ENCODE peak calls at places on chromosomes 1 and 21, in ten cellular contexts. V, I, L, G, B, D, Q, A, M and U are unnamed samples.

GRCh38 chr1:241817331-241817792 is 30.6 kb upstream of the EXO1 start:
- DNase-seq in L (no peak), V (no peak), A (no peak), M (peak; percentile 94), I (no peak), Q (no peak), B (peak; percentile 60), G (no peak), D (no peak), U (no peak)

GRCh38 chr1:90835661-90836344 is 118.7 kb upstream of the BARHL2 start:
- DNase-seq in I (peak; percentile 60), V (no peak), D (no peak), Q (no peak), L (no peak), G (no peak), A (no peak), B (no peak), M (no peak), U (no peak)

GRCh38 chr21:30436986-30437385 is 3.1 kb upstream of the KRTAP15-1 start:
- DNase-seq in B (no peak), M (no peak), I (no peak), Q (no peak), D (no peak), G (no peak), A (no peak), V (no peak), L (no peak), U (no peak)

GRCh38 chr1:35707253-35708178 is 11.2 kb downstream of the C1orf216 start:
- DNase-seq in I (no peak), B (no peak), M (no peak), L (no peak), D (peak; percentile 18), G (peak; percentile 77), A (peak; percentile 28), V (peak; percentile 11), Q (peak; percentile 12), U (no peak)

GRCh38 chr1:229786974-229787610 is 161.0 kb downstream of the URB2 start:
- DNase-seq in G (no peak), V (no peak), Q (no peak), I (no peak), D (no peak), A (no peak), B (no peak), L (no peak), M (peak; percentile 12), U (no peak)

GRCh38 chr1:155979525-155980343 is 1.4 kb upstream of the ARHGEF2 start:
- DNase-seq in D (no peak), M (no peak), I (no peak), A (no peak), Q (no peak), B (no peak), V (no peak), L (peak; percentile 42), G (no peak), U (no peak)

GRCh38 chr21:14243877-14244276 is 27.9 kb downstream of the RBM11 start:
- DNase-seq in M (no peak), I (no peak), G (no peak), V (no peak), L (no peak), A (no peak), D (no peak), B (no peak), Q (no peak), U (no peak)

GRCh38 chr1:208126108-208126507 is 118.1 kb downstream of the PLXNA2 start:
- DNase-seq in B (no peak), G (no peak), Q (no peak), L (no peak), M (no peak), I (no peak), A (no peak), D (no peak), V (no peak), U (no peak)

GRCh38 chr1:146016891-146017290 is 4.6 kb downstream of the HJV start:
- DNase-seq in G (no peak), L (no peak), D (no peak), M (no peak), A (no peak), I (no peak), B (no peak), Q (no peak), V (no peak), U (no peak)

GRCh38 chr1:6005276-6005917 is 13.2 kb upstream of the NPHP4 start:
- DNase-seq in B (no peak), D (no peak), M (no peak), Q (no peak), A (no peak), V (no peak), G (no peak), I (peak; percentile 34), L (no peak), U (no peak)

GRCh38 chr1:158185770-158186705 is 5.3 kb downstream of the CD1D start:
- DNase-seq in G (peak; percentile 36), L (no peak), Q (peak; percentile 11), B (no peak), M (peak; percentile 49), A (no peak), V (no peak), D (no peak), I (no peak), U (no peak)

GRCh38 chr1:180842052-180842451 is 70.6 kb upstream of the KIAA1614 start:
- DNase-seq in A (no peak), L (peak; percentile 9), I (no peak), Q (peak; percentile 18), G (peak; percentile 67), D (no peak), M (peak; percentile 83), V (no peak), B (no peak), U (no peak)

GRCh38 chr1:121417289-121417955 is 232.6 kb downstream of the SRGAP2C start:
- DNase-seq in L (peak; percentile 18), M (peak; percentile 21), D (no peak), G (no peak), B (no peak), V (no peak), Q (no peak), A (peak; percentile 17), I (no peak), U (no peak)

GRCh38 chr1:60069691-60070090 is 3.9 kb downstream of the C1orf87 start:
- DNase-seq in A (no peak), V (no peak), M (no peak), G (no peak), D (no peak), I (no peak), L (no peak), B (no peak), Q (no peak), U (no peak)

GRCh38 chr1:19756480-19756879 is 43.2 kb downstream of the TMCO4 start:
- DNase-seq in A (no peak), Q (no peak), L (no peak), V (no peak), B (no peak), M (no peak), D (no peak), I (no peak), G (no peak), U (no peak)

GRCh38 chr1:26786437-26787380 is 1.0 kb upstream of the PIGV start:
- DNase-seq in L (peak; percentile 53), I (peak; percentile 81), G (no peak), B (peak; percentile 68), M (peak; percentile 89), V (no peak), A (no peak), D (peak; percentile 58), Q (peak; percentile 53), U (no peak)

GRCh38 chr1:150365945-150366344 is 2.0 kb downstream of the RPRD2 start:
- DNase-seq in I (no peak), L (peak; percentile 48), B (no peak), G (peak; percentile 53), D (peak; percentile 18), Q (no peak), V (no peak), M (peak; percentile 8), A (no peak), U (no peak)

GRCh38 chr1:116161390-116161789 is 50.2 kb downstream of the MAB21L3 start:
- DNase-seq in L (no peak), Q (no peak), D (no peak), A (no peak), M (no peak), V (no peak), G (no peak), I (no peak), B (no peak), U (no peak)

GRCh38 chr1:26387447-26387846 is 14.9 kb upstream of the ZNF683 start:
- DNase-seq in B (no peak), Q (no peak), V (no peak), I (no peak), G (no peak), A (no peak), D (peak; percentile 56), L (peak; percentile 63), M (peak; percentile 67), U (no peak)